ENCODE peak calls at places on chromosomes 6 and 20, in ten cellular contexts. S is uterus; Z is heart left ventricle; V is ascending aorta; I is adrenal gland; Q is tibial nerve; Y is right lobe of liver; J is prostate gland; R is left ventricle myocardium inferior; A is CD4-positive, CD25-positive, alpha-beta regulatory T cell. E is an unnamed sample. For H3K36me3, the result is how much of the 10 kb centered on the place peaks cover.

GRCh38 chr6:10190042-10190441 is 224.8 kb downstream of the TFAP2A start:
- DNase-seq in Q (no peak), V (no peak), A (no peak), R (no peak), J (no peak), Z (no peak), I (no peak), Y (no peak), S (no peak), E (no peak)

GRCh38 chr6:15017251-15017650 is 228.6 kb upstream of the JARID2 start:
- DNase-seq in Z (no peak), A (no peak), I (peak), J (no peak), Q (no peak), V (no peak), S (no peak), Y (no peak), R (peak), E (no peak)

GRCh38 chr20:44319880-44320422 is 8.9 kb upstream of the FITM2 start:
- DNase-seq in S (no peak), Y (no peak), A (no peak), Q (no peak), Z (no peak), J (no peak), I (no peak), V (no peak), R (no peak), E (no peak)

GRCh38 chr6:120378582-120379220 is 955.6 kb downstream of the TBC1D32 start:
- DNase-seq in A (no peak), Z (no peak), R (no peak), S (no peak), V (no peak), Q (no peak), I (no peak), Y (no peak), J (no peak), E (no peak)

GRCh38 chr6:46170357-46171289 is at the start of gene ENPP5:
- DNase-seq in S (peak), Q (peak), J (peak), I (peak), Z (peak), V (peak), Y (peak), R (peak), A (peak), E (peak)

GRCh38 chr6:37784585-37784967 is 35.0 kb upstream of the ZFAND3 start:
- DNase-seq in Q (no peak), R (no peak), V (no peak), Z (no peak), J (no peak), I (no peak), Y (no peak), S (peak), A (no peak), E (no peak)

GRCh38 chr20:370151-370600 is 10.4 kb upstream of the TRIB3 start:
- DNase-seq in V (no peak), Z (no peak), R (no peak), Y (no peak), I (no peak), S (no peak), A (no peak), Q (no peak), J (peak), E (peak)

GRCh38 chr6:152572395-152573061 is 64.6 kb downstream of the SYNE1 start:
- DNase-seq in R (no peak), J (peak), I (no peak), S (no peak), Y (no peak), Z (no peak), V (no peak), A (no peak), Q (no peak), E (peak)

GRCh38 chr20:38023181-38024085 is 9.8 kb downstream of the TTI1 start:
- DNase-seq in R (no peak), Y (no peak), S (no peak), V (no peak), I (no peak), Z (no peak), Q (no peak), A (no peak), J (no peak), E (no peak)

GRCh38 chr6:11392778-11393507 is 144.6 kb upstream of the TMEM170B start:
- DNase-seq in Y (peak), J (no peak), R (peak), A (no peak), V (no peak), Z (no peak), I (peak), Q (no peak), S (no peak), E (no peak)

GRCh38 chr6:36840471-36841461 is 1.5 kb upstream of the CPNE5 start:
- DNase-seq in Y (no peak), R (peak), Q (no peak), J (peak), A (no peak), Z (peak), I (no peak), V (peak), S (peak), E (no peak)

GRCh38 chr6:56361812-56362211 is 114.4 kb upstream of the COL21A1 start:
- DNase-seq in Y (peak), A (no peak), Z (peak), I (peak), J (no peak), R (no peak), V (no peak), Q (no peak), S (no peak), E (no peak)

GRCh38 chr6:69370763-69371162 is 426.0 kb downstream of the LMBRD1 start:
- DNase-seq in Y (no peak), A (no peak), S (no peak), J (no peak), Z (peak), V (no peak), R (peak), I (no peak), Q (no peak), E (no peak)

GRCh38 chr6:128606611-128607010 is 86.2 kb upstream of the PTPRK start:
- DNase-seq in A (no peak), Z (no peak), Y (no peak), I (no peak), J (no peak), R (no peak), S (no peak), V (no peak), Q (no peak), E (no peak)

GRCh38 chr6:38322123-38322522 is 317.6 kb downstream of the BTBD9 start:
- DNase-seq in S (no peak), V (no peak), R (no peak), J (no peak), Q (no peak), A (no peak), Y (no peak), I (no peak), Z (no peak), E (no peak)

GRCh38 chr6:17816921-17817611 is 110.3 kb upstream of the NUP153 start:
- DNase-seq in I (no peak), Q (no peak), Y (no peak), V (no peak), Z (no peak), S (no peak), A (no peak), J (no peak), R (no peak), E (no peak)

DNA sequence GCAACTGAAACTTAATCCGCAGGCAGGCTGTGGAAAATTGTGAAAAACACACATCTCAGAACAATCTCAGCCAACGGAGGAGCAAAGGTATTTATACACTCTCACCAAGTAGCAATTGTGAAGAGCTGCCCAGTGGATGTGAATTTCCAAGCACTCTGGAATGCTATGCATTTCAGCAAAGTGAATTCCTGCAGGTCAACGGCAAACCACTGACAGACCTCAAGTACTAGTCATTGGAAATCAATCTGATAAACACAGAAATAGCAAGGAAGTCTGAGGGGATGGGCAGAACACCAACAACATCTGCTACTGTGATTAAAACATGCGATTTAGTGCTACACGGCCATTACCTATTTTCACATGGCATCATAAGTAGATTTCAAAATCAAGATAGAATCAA is 429.1 kb downstream of the HTR1B start:
- DNase-seq in I (no peak), A (no peak), Y (no peak), Q (no peak), J (no peak), S (no peak), V (no peak), Z (no peak), R (no peak), E (no peak)
- H3K27ac ChIP-seq in I (no peak), A (no peak), Y (no peak), Q (no peak), J (no peak), S (no peak), V (no peak), Z (no peak), R (no peak), E (no peak)

DNA sequence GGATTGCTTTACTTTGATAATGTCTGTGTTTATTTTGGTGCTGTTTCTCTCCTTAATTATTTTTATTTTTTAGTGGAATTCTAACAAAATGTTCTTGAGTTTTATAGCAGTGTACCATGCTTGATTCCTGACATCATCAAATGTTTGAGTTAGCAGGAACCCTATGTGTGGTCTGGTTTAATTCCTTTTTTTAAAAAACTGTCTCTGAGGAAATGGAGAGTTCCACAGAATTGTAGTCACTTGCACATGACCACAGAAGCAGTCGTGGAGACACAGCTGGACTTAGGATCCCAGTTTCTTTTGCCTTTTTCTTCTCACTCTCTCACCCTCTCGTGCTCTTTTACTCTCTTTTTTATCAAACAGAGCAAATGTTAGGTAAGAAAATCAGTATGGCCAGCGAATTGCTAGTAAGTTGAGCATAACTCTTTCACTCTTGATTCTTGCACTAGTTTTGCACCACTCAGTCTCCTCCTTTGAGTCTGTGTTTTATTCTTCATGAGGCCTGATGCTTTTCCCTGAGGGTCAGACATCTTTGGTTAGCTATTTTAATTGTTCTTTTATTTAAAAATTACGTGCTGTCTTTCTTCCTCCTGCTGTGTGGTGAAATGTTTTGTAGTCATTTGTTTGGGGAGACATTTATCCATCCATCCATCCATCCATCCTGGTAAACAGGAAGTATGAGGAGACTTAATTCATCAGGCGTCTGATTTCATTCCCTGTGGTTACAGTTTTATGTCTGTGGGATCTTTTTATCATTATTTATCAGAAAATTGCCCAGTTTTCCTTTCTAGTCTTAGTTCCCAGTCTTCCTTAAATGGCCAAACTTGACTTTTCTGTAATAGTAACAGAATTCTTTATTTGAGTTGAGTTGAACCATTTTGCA is 83.0 kb downstream of the SCAF8 start:
- DNase-seq in R (no peak), A (no peak), Y (no peak), Z (no peak), V (no peak), I (no peak), J (no peak), Q (no peak), S (no peak), E (no peak)
- H3K36me3 ChIP-seq in R (half or more), A (half or more), Y (under half), Z (under half), V (half or more), I (half or more), J (under half), Q (half or more), S (under half), E (under half)

GRCh38 chr6:130643361-130643760 is 183.8 kb upstream of the SMLR1 start:
- DNase-seq in Y (no peak), R (no peak), Z (no peak), J (no peak), Q (no peak), I (no peak), V (no peak), A (no peak), S (no peak), E (no peak)
- H3K4me3 ChIP-seq in Y (no peak), R (no peak), Z (no peak), J (no peak), Q (no peak), I (no peak), V (no peak), A (no peak), S (no peak), E (no peak)

DNA sequence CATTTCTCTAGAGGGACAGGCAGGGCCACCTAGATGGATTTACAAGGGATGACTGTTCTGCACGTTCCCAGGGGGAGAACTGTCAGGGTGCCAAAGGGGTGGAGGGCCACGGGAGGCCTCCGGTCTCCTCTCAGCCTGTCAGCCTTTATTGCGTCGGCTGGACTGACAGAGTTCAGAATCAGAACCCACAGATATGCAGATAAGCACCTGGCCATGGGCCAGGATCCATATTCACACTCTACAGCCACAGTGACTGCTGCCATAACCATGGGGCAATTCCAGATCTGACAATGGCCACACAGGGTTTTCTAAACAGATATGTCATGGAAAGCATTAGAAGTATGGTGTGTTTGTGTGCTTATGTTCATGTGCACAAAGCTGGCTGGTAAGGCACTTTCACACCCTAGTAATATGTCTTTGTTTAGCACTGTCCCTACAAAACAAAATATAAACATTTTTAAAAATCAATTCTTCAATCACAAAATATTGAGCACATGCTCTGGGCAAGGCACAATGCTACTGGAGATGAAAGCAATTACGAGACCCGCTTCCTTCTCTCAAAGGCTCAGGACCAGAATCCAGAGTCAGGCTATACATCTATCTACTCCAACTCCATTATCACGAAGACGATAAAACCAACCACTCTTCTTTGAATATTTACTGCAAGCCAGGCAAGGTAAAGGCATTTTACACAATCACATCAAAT is 29.1 kb downstream of the TRAM2 start:
- DNase-seq in R (no peak), J (no peak), Y (no peak), I (no peak), A (no peak), S (no peak), Z (no peak), V (no peak), Q (no peak), E (no peak)
- H3K27ac ChIP-seq in R (no peak), J (no peak), Y (no peak), I (no peak), A (no peak), S (no peak), Z (no peak), V (peak), Q (no peak), E (no peak)

GRCh38 chr20:50138120-50138478 is 15.4 kb downstream of the PEDS1 start:
- DNase-seq in Z (no peak), J (no peak), Q (no peak), A (no peak), R (no peak), V (no peak), I (peak), Y (peak), S (no peak), E (no peak)
- H3K36me3 ChIP-seq in Z (under half), J (under half), Q (under half), A (half or more), R (under half), V (under half), I (under half), Y (under half), S (under half), E (under half)

DNA sequence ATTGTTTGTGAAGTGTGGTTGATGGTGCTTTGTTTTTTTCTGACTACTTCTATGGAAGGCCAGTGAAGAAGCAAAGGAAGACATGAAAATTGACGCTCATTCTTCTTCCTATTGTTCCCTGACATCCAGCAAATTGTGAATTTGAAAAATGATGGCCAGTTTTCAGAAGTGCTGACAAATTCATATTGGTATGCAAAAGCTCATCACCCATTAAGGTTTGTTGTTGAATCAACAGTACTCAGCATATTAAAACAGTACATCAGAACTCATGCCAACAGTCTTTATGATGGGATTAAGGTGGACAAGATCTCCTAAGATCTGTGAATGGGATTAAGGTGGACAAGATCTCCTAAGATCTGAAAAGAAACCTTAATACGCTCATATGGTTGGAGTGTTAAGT is 1.0 kb upstream of the MTG2 start:
- DNase-seq in Q (no peak), Y (no peak), V (no peak), J (no peak), R (no peak), Z (no peak), A (no peak), I (no peak), S (no peak), E (no peak)
- H3K4me3 ChIP-seq in Q (no peak), Y (peak), V (peak), J (no peak), R (peak), Z (peak), A (peak), I (no peak), S (no peak), E (no peak)